ENCODE peak calls at places on chromosomes 11 and 22, in five cellular contexts. One of them, this sample, is unnamed.

GRCh38 chr11:36012410-36012809 is 68.5 kb downstream of the LDLRAD3 start:
- DNase-seq in WERI-Rb-1: no peak
- DNase-seq in colonic mucosa: no peak
- DNase-seq in cardiac muscle cell: peak; percentile 65
- DNase-seq in fibroblast of pulmonary artery: peak; percentile 75
- DNase-seq in this sample: peak; percentile 67

GRCh38 chr22:38751422-38752346 is 4.1 kb downstream of the SUN2 start:
- DNase-seq in cardiac muscle cell: no peak
- DNase-seq in colonic mucosa: peak; percentile 52
- DNase-seq in WERI-Rb-1: no peak
- DNase-seq in fibroblast of pulmonary artery: no peak
- DNase-seq in this sample: peak; percentile 84

GRCh38 chr22:38125731-38126344 is 15.4 kb upstream of the BAIAP2L2 start:
- DNase-seq in WERI-Rb-1: no peak
- DNase-seq in fibroblast of pulmonary artery: no peak
- DNase-seq in cardiac muscle cell: no peak
- DNase-seq in colonic mucosa: no peak
- DNase-seq in this sample: no peak

GRCh38 chr22:31141551-31141950 is 1.2 kb upstream of the PLA2G3 start:
- DNase-seq in colonic mucosa: no peak
- DNase-seq in WERI-Rb-1: no peak
- DNase-seq in fibroblast of pulmonary artery: no peak
- DNase-seq in cardiac muscle cell: no peak
- DNase-seq in this sample: no peak

GRCh38 chr11:2411446-2412305 is 11.1 kb downstream of the TSSC4 start:
- DNase-seq in WERI-Rb-1: no peak
- DNase-seq in colonic mucosa: no peak
- DNase-seq in cardiac muscle cell: no peak
- DNase-seq in fibroblast of pulmonary artery: no peak
- DNase-seq in this sample: no peak

GRCh38 chr22:33923660-33924246 is 3.5 kb upstream of the LARGE1 start:
- DNase-seq in WERI-Rb-1: peak; percentile 77
- DNase-seq in cardiac muscle cell: peak; percentile 82
- DNase-seq in fibroblast of pulmonary artery: peak; percentile 84
- DNase-seq in colonic mucosa: peak; percentile 82
- DNase-seq in this sample: peak; percentile 55

GRCh38 chr22:17786435-17787158 is 12.3 kb upstream of the BID start:
- DNase-seq in fibroblast of pulmonary artery: peak; percentile 31
- DNase-seq in WERI-Rb-1: peak; percentile 58
- DNase-seq in cardiac muscle cell: peak; percentile 32
- DNase-seq in colonic mucosa: no peak
- DNase-seq in this sample: peak; percentile 15

GRCh38 chr22:36156119-36156514 is 4.4 kb downstream of the APOL3 start:
- DNase-seq in fibroblast of pulmonary artery: no peak
- DNase-seq in WERI-Rb-1: no peak
- DNase-seq in colonic mucosa: no peak
- DNase-seq in cardiac muscle cell: no peak
- DNase-seq in this sample: no peak

GRCh38 chr22:30212363-30212995 is 34.1 kb downstream of the LIF start:
- DNase-seq in colonic mucosa: no peak
- DNase-seq in WERI-Rb-1: no peak
- DNase-seq in cardiac muscle cell: peak; percentile 90
- DNase-seq in fibroblast of pulmonary artery: peak; percentile 94
- DNase-seq in this sample: peak; percentile 96

DNA sequence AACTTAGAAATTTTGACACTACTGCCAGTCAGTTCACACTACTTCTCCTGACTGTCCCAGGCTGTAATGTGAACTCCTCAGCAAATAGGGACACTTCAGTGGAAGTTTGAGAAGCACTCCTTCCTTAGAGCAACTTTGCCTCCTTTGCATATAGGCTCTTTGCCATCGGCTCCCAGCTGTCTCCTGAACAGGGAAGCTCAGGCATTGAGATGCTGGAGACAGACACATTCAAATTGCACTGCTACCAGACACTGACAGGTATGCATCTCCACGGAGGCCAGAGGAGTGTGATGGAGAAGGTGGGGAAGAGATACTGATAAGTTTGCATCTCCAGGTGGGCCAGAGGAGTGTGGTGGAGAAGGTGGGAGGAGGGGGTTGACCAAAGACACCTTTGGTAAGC is 1.4 kb downstream of the TRAPPC4 start:
- DNase-seq in WERI-Rb-1: no peak
- DNase-seq in fibroblast of pulmonary artery: no peak
- DNase-seq in colonic mucosa: peak; percentile 25
- DNase-seq in cardiac muscle cell: no peak
- DNase-seq in this sample: no peak
- H3K4me3 ChIP-seq in WERI-Rb-1: no peak overlapping the region
- H3K4me3 ChIP-seq in fibroblast of pulmonary artery: peak overlapping the region; percentile 89
- H3K4me3 ChIP-seq in colonic mucosa: peak overlapping the region; percentile 86
- H3K4me3 ChIP-seq in cardiac muscle cell: no peak overlapping the region
- H3K4me3 ChIP-seq in this sample: peak overlapping the region; percentile 97

GRCh38 chr11:62391642-62392425 is 27.0 kb upstream of the SCGB1A1 start:
- DNase-seq in cardiac muscle cell: no peak
- DNase-seq in WERI-Rb-1: no peak
- DNase-seq in fibroblast of pulmonary artery: no peak
- DNase-seq in colonic mucosa: no peak
- DNase-seq in this sample: no peak

GRCh38 chr11:62392506-62392905 is 26.3 kb upstream of the SCGB1A1 start:
- DNase-seq in fibroblast of pulmonary artery: no peak
- DNase-seq in colonic mucosa: no peak
- DNase-seq in WERI-Rb-1: no peak
- DNase-seq in cardiac muscle cell: no peak
- DNase-seq in this sample: no peak

GRCh38 chr11:62394825-62395538 is 23.9 kb upstream of the SCGB1A1 start:
- DNase-seq in fibroblast of pulmonary artery: peak; percentile 91
- DNase-seq in WERI-Rb-1: peak; percentile 63
- DNase-seq in cardiac muscle cell: peak; percentile 90
- DNase-seq in colonic mucosa: peak; percentile 67
- DNase-seq in this sample: peak; percentile 87

GRCh38 chr11:62393735-62394134 is 25.1 kb upstream of the SCGB1A1 start:
- DNase-seq in cardiac muscle cell: no peak
- DNase-seq in fibroblast of pulmonary artery: no peak
- DNase-seq in colonic mucosa: no peak
- DNase-seq in WERI-Rb-1: peak; percentile 59
- DNase-seq in this sample: no peak

GRCh38 chr11:62392944-62393628 is 25.7 kb upstream of the SCGB1A1 start:
- DNase-seq in cardiac muscle cell: no peak
- DNase-seq in fibroblast of pulmonary artery: no peak
- DNase-seq in colonic mucosa: no peak
- DNase-seq in WERI-Rb-1: peak; percentile 35
- DNase-seq in this sample: peak; percentile 53
- TF ChIP-seq CTCF in cardiac muscle cell: no peak
- TF ChIP-seq CTCF in fibroblast of pulmonary artery: no peak
- TF ChIP-seq CTCF in colonic mucosa: peak; percentile 11
- TF ChIP-seq CTCF in WERI-Rb-1: peak; percentile 14
- TF ChIP-seq CTCF in this sample: peak; percentile 36

GRCh38 chr22:46062971-46063631 is 86.1 kb upstream of the WNT7B start:
- DNase-seq in fibroblast of pulmonary artery: no peak
- DNase-seq in cardiac muscle cell: no peak
- DNase-seq in colonic mucosa: no peak
- DNase-seq in WERI-Rb-1: no peak
- DNase-seq in this sample: no peak

GRCh38 chr22:46064966-46065666 is 85.2 kb upstream of the PPARA start:
- DNase-seq in cardiac muscle cell: no peak
- DNase-seq in WERI-Rb-1: no peak
- DNase-seq in fibroblast of pulmonary artery: no peak
- DNase-seq in colonic mucosa: no peak
- DNase-seq in this sample: no peak

GRCh38 chr22:46062232-46062615 is 85.3 kb upstream of the WNT7B start:
- DNase-seq in colonic mucosa: no peak
- DNase-seq in fibroblast of pulmonary artery: no peak
- DNase-seq in cardiac muscle cell: no peak
- DNase-seq in WERI-Rb-1: no peak
- DNase-seq in this sample: no peak

GRCh38 chr22:46064236-46064965 is 85.9 kb upstream of the PPARA start:
- DNase-seq in fibroblast of pulmonary artery: no peak
- DNase-seq in cardiac muscle cell: no peak
- DNase-seq in colonic mucosa: no peak
- DNase-seq in WERI-Rb-1: no peak
- DNase-seq in this sample: no peak

DNA sequence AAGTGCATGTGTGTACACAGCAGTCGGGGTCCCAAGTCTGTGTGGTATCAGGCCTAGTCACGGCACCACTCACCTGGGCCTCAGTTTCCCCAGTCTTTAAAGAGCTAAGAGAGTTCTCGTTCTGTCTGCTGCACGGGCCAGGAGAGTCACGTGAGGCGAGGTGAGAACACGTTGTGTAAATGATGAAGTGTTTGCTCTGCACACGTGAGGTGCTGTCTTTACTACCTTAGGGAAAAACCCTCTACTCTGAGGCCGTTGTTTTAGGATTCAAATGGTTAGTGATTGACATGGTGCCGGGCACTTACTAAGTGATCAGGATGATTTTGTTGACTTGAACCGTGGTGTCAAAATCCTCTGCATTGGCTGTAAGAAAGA is 86.5 kb upstream of the PPARA start:
- DNase-seq in WERI-Rb-1: no peak
- DNase-seq in fibroblast of pulmonary artery: no peak
- DNase-seq in colonic mucosa: no peak
- DNase-seq in cardiac muscle cell: no peak
- DNase-seq in this sample: no peak
- H3K4me3 ChIP-seq in WERI-Rb-1: no peak overlapping the region
- H3K4me3 ChIP-seq in fibroblast of pulmonary artery: no peak overlapping the region
- H3K4me3 ChIP-seq in colonic mucosa: no peak overlapping the region
- H3K4me3 ChIP-seq in cardiac muscle cell: no peak overlapping the region
- H3K4me3 ChIP-seq in this sample: no peak overlapping the region

GRCh38 chr11:107608809-107609208 is 17.9 kb downstream of the ELMOD1 start:
- DNase-seq in cardiac muscle cell: no peak
- DNase-seq in fibroblast of pulmonary artery: no peak
- DNase-seq in WERI-Rb-1: no peak
- DNase-seq in colonic mucosa: no peak
- DNase-seq in this sample: no peak

GRCh38 chr11:107609384-107610218 is 18.7 kb downstream of the ELMOD1 start:
- DNase-seq in colonic mucosa: no peak
- DNase-seq in WERI-Rb-1: no peak
- DNase-seq in cardiac muscle cell: no peak
- DNase-seq in fibroblast of pulmonary artery: no peak
- DNase-seq in this sample: no peak

GRCh38 chr11:107606122-107606521 is 15.2 kb downstream of the ELMOD1 start:
- DNase-seq in colonic mucosa: no peak
- DNase-seq in cardiac muscle cell: no peak
- DNase-seq in fibroblast of pulmonary artery: no peak
- DNase-seq in WERI-Rb-1: peak; percentile 22
- DNase-seq in this sample: peak; percentile 9
- TF ChIP-seq CTCF in colonic mucosa: no peak
- TF ChIP-seq CTCF in cardiac muscle cell: no peak
- TF ChIP-seq CTCF in fibroblast of pulmonary artery: no peak
- TF ChIP-seq CTCF in WERI-Rb-1: peak; percentile 31
- TF ChIP-seq CTCF in this sample: no peak

DNA sequence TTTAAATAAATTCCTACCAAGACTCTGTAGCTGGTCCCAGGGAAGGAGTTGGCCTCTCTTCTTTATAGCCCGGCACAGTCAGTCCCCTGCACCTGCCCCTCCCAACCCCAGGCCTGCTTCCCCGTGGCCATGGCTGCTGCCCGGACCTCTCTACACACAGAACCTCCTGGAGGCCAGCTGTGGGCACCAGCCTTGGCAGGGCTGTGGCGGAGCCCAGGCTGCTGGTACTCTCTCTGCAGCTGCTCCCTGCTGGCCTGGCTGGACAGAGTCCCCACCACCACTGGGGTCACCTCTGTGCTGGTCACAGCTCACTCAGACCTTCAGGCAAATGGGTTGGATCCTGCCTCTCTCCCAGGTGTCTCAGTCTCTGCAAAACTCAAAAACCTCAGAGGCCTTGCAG is 69.3 kb downstream of the LRP5 start:
- DNase-seq in fibroblast of pulmonary artery: no peak
- DNase-seq in colonic mucosa: no peak
- DNase-seq in cardiac muscle cell: no peak
- DNase-seq in WERI-Rb-1: no peak
- DNase-seq in this sample: no peak
- H3K4me3 ChIP-seq in fibroblast of pulmonary artery: no peak overlapping the region
- H3K4me3 ChIP-seq in colonic mucosa: no peak overlapping the region
- H3K4me3 ChIP-seq in cardiac muscle cell: no peak overlapping the region
- H3K4me3 ChIP-seq in WERI-Rb-1: no peak overlapping the region
- H3K4me3 ChIP-seq in this sample: no peak overlapping the region

This sample was measured in epithelial cell of esophagus.